ENCODE peak calls at places on chromosomes 13 and 19, in six cellular contexts. Z, I, R, A, J and P are unnamed samples.

GRCh38 chr13:49927755-49928154 is 8.4 kb downstream of the SPRYD7 start:
- DNase-seq in I (no peak), J (no peak), Z (no peak), R (no peak), A (peak; percentile 34), P (peak; percentile 18)

GRCh38 chr19:1018932-1019615 is 1.8 kb downstream of the TMEM259 start:
- DNase-seq in R (no peak), Z (no peak), J (no peak), A (no peak), I (no peak), P (no peak)

GRCh38 chr13:98155475-98156111 is 12.7 kb downstream of the FARP1 start:
- DNase-seq in J (peak; percentile 68), I (peak; percentile 79), R (no peak), A (no peak), Z (no peak), P (no peak)

GRCh38 chr19:42076375-42076944 is 494 bp downstream of the ZNF574 start:
- DNase-seq in Z (no peak), A (no peak), J (no peak), R (no peak), I (no peak), P (no peak)

GRCh38 chr13:33236021-33236420 is 49.5 kb downstream of the STARD13 start:
- DNase-seq in A (no peak), R (no peak), I (peak; percentile 92), Z (no peak), J (peak; percentile 63), P (peak; percentile 64)

GRCh38 chr19:29620931-29621351 is 14.9 kb downstream of the POP4 start:
- DNase-seq in I (peak; percentile 6), R (no peak), J (no peak), A (no peak), Z (no peak), P (no peak)

GRCh38 chr13:40026174-40026585 is 370.7 kb downstream of the COG6 start:
- DNase-seq in I (no peak), R (peak; percentile 81), Z (no peak), J (no peak), A (no peak), P (no peak)

GRCh38 chr19:50890422-50891252 is 17.4 kb downstream of the KLK2 start:
- DNase-seq in R (no peak), I (peak; percentile 13), A (no peak), J (peak; percentile 67), Z (no peak), P (no peak)

GRCh38 chr19:49422407-49423277 is 599 bp downstream of the PTH2 start:
- DNase-seq in Z (no peak), J (peak; percentile 43), R (no peak), I (no peak), A (no peak), P (no peak)